ENCODE peak calls at places on chromosomes 3 and 15, in five cellular contexts. F is GOT3, D is neural crest cell, A is PC-9, M is Right ventricle myocardium superior. Q is an unnamed sample.

GRCh38 chr15:95368211-95368610 is 962.3 kb upstream of the NR2F2 start:
- DNase-seq in F (no peak), D (no peak), A (no peak), M (no peak), Q (no peak)

GRCh38 chr3:57397175-57398026 is 104.9 kb upstream of the ASB14 start:
- DNase-seq in F (no peak), D (peak), A (peak), M (no peak), Q (peak)

GRCh38 chr3:37052860-37053259 is 59.5 kb downstream of the MLH1 start:
- DNase-seq in F (no peak), D (no peak), A (no peak), M (no peak), Q (no peak)

GRCh38 chr3:111735271-111735758 is 123.8 kb upstream of the PHLDB2 start:
- DNase-seq in F (no peak), D (no peak), A (peak), M (no peak), Q (peak)

GRCh38 chr3:25438791-25439555 is 10.9 kb downstream of the RARB start:
- DNase-seq in F (no peak), D (no peak), A (no peak), M (no peak), Q (no peak)

GRCh38 chr15:48644498-48644826 is 1.0 kb downstream of the FBN1 start:
- DNase-seq in F (no peak), D (no peak), A (no peak), M (peak), Q (no peak)

GRCh38 chr3:13023251-13024055 is 49.8 kb downstream of the IQSEC1 start:
- DNase-seq in F (no peak), D (no peak), A (peak), M (peak), Q (no peak)

GRCh38 chr15:40232625-40233070 is 6.2 kb upstream of the PAK6 start:
- DNase-seq in F (no peak), D (no peak), A (no peak), M (no peak), Q (no peak)

GRCh38 chr15:82538961-82539689 is 1.1 kb downstream of the RPS17 start:
- DNase-seq in F (no peak), D (no peak), A (no peak), M (peak), Q (no peak)